ENCODE peak calls at places on chromosomes 1 and 21, in ten cellular contexts. P is CD8-positive, alpha-beta T cell; Z is thyroid gland; C is tibial artery; A is lower lobe of right lung; Y is IMR-90; V is body of pancreas; R is tibial nerve; O is cardiac muscle cell; L is breast epithelium. T is an unnamed sample.

GRCh38 chr1:7669559-7670208 is 101.4 kb upstream of the VAMP3 start:
- DNase-seq in P (peak), Z (peak), C (no peak), A (peak), Y (peak), V (peak), R (peak), O (peak), L (no peak), T (no peak)

GRCh38 chr1:202786804-202787203 is 21.4 kb downstream of the KDM5B start:
- DNase-seq in P (no peak), Z (no peak), C (no peak), A (no peak), Y (peak), V (no peak), R (no peak), O (no peak), L (no peak), T (no peak)

GRCh38 chr1:117753652-117754051 is 147.8 kb downstream of the TENT5C start:
- DNase-seq in P (no peak), Z (no peak), C (no peak), A (no peak), Y (peak), V (no peak), R (no peak), O (no peak), L (no peak), T (no peak)

GRCh38 chr1:194975913-194976312 is 1632.3 kb downstream of the KCNT2 start:
- DNase-seq in P (no peak), Z (no peak), C (no peak), A (no peak), Y (peak), V (no peak), R (no peak), O (no peak), L (no peak), T (no peak)

GRCh38 chr1:153795934-153796785 is 21.0 kb downstream of the SLC27A3 start:
- DNase-seq in P (peak), Z (no peak), C (peak), A (no peak), Y (no peak), V (peak), R (no peak), O (no peak), L (no peak), T (no peak)

GRCh38 chr1:178564086-178564782 is 51.3 kb downstream of the TEX35 start:
- DNase-seq in P (no peak), Z (no peak), C (no peak), A (no peak), Y (no peak), V (no peak), R (no peak), O (no peak), L (no peak), T (no peak)

GRCh38 chr1:115258302-115258866 is 79.7 kb downstream of the NGF start:
- DNase-seq in P (no peak), Z (no peak), C (no peak), A (no peak), Y (peak), V (no peak), R (no peak), O (no peak), L (no peak), T (no peak)

GRCh38 chr1:205446828-205447227 is 9.0 kb downstream of the BLACAT1 start:
- DNase-seq in P (no peak), Z (no peak), C (no peak), A (no peak), Y (no peak), V (no peak), R (no peak), O (no peak), L (no peak), T (no peak)

GRCh38 chr1:98316286-98316685 is 345.2 kb upstream of the SNX7 start:
- DNase-seq in P (no peak), Z (no peak), C (no peak), A (no peak), Y (peak), V (no peak), R (no peak), O (no peak), L (no peak), T (no peak)

GRCh38 chr1:231134624-231135023 is 27.2 kb upstream of the TRIM67 start:
- DNase-seq in P (no peak), Z (no peak), C (no peak), A (no peak), Y (no peak), V (no peak), R (no peak), O (no peak), L (no peak), T (no peak)

GRCh38 chr1:93694833-93695232 is 13.2 kb upstream of the BCAR3 start:
- DNase-seq in P (no peak), Z (peak), C (no peak), A (no peak), Y (no peak), V (no peak), R (no peak), O (no peak), L (no peak), T (no peak)

GRCh38 chr1:109627692-109628399 is 8.2 kb downstream of the AMPD2 start:
- DNase-seq in P (no peak), Z (no peak), C (no peak), A (no peak), Y (no peak), V (no peak), R (peak), O (no peak), L (no peak), T (no peak)

GRCh38 chr1:58874757-58875755 is 91.2 kb upstream of the JUN start:
- DNase-seq in P (no peak), Z (peak), C (peak), A (no peak), Y (peak), V (peak), R (no peak), O (no peak), L (no peak), T (no peak)
- H3K4me3 ChIP-seq in P (no peak), Z (no peak), C (no peak), A (no peak), Y (no peak), V (no peak), R (no peak), O (no peak), L (no peak), T (no peak)

DNA sequence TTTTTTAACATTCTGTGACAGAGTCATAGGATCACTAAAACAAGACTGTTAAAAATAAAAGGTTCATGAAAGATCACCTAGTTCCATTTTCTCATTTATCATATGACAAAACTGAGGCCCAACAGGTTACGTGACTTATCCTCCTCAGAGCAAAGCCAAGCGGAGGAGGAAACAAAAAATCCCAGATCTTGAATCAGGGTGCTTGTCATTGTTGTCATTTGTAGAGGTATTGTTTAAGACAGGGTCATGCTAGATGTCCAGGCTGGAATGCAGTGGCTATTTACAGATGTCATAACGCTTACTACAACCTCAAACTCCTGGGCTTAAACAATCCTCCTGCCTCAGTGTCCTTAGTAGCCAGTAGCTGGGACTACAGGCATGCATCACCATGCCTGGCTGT is 293.2 kb downstream of the DSCAM start:
- DNase-seq in P (no peak), Z (no peak), C (no peak), A (no peak), Y (no peak), V (no peak), R (no peak), O (no peak), L (no peak), T (no peak)
- H3K27ac ChIP-seq in P (no peak), Z (no peak), C (no peak), A (no peak), Y (no peak), V (no peak), R (no peak), O (no peak), L (no peak), T (no peak)

DNA sequence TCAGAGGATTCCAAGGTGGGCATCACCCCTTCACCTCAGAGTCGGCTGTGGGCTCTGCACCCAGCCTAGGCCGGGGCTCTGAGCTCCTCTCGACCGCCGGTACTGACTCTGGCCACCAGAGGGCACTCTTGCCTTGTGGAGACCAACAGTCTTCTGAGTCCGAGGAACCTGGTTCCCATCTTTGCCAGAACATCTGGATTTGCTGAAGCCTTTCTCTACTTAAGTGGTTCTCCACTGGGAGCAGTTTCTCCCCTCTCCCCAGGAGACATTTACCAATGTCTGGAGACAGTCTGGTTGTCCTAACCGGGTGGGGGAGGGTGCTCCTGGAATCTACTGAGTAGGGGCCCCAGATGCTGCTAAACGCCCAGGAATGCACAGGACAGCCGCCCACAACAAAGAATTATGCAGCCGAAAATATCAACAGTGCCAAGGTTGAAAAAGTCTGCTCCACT is 9.4 kb downstream of the ETV3L start:
- DNase-seq in P (peak), Z (peak), C (peak), A (peak), Y (peak), V (peak), R (peak), O (peak), L (peak), T (no peak)
- TF ChIP-seq CTCF in P (peak), Z (peak), C (peak), A (peak), Y (peak), V (peak), R (peak), O (peak), L (peak), T (peak)

GRCh38 chr1:26774462-26774861 is 13.3 kb upstream of the PIGV start:
- DNase-seq in P (no peak), Z (no peak), C (no peak), A (no peak), Y (no peak), V (no peak), R (no peak), O (no peak), L (no peak), T (no peak)

GRCh38 chr1:26772687-26773086 is 15.1 kb upstream of the PIGV start:
- DNase-seq in P (no peak), Z (no peak), C (no peak), A (no peak), Y (peak), V (no peak), R (no peak), O (no peak), L (no peak), T (no peak)

GRCh38 chr1:26779093-26779668 is 8.6 kb upstream of the PIGV start:
- DNase-seq in P (no peak), Z (no peak), C (no peak), A (no peak), Y (no peak), V (no peak), R (no peak), O (no peak), L (no peak), T (no peak)

GRCh38 chr1:26771643-26772321 is 16.0 kb upstream of the PIGV start:
- DNase-seq in P (no peak), Z (no peak), C (peak), A (no peak), Y (peak), V (no peak), R (no peak), O (no peak), L (no peak), T (no peak)

GRCh38 chr1:26775666-26776065 is 12.1 kb upstream of the PIGV start:
- DNase-seq in P (no peak), Z (no peak), C (no peak), A (no peak), Y (no peak), V (no peak), R (no peak), O (no peak), L (no peak), T (no peak)
- H3K4me3 ChIP-seq in P (no peak), Z (no peak), C (no peak), A (no peak), Y (no peak), V (no peak), R (no peak), O (no peak), L (no peak), T (no peak)

GRCh38 chr1:27119270-27119618 is 35.7 kb downstream of the SLC9A1 start:
- DNase-seq in P (no peak), Z (no peak), C (peak), A (no peak), Y (no peak), V (no peak), R (peak), O (no peak), L (no peak), T (no peak)

GRCh38 chr1:27116697-27117096 is 38.2 kb downstream of the SLC9A1 start:
- DNase-seq in P (no peak), Z (no peak), C (no peak), A (no peak), Y (no peak), V (no peak), R (no peak), O (no peak), L (no peak), T (no peak)

GRCh38 chr1:27116210-27116609 is 38.7 kb downstream of the SLC9A1 start:
- DNase-seq in P (no peak), Z (peak), C (no peak), A (no peak), Y (no peak), V (no peak), R (peak), O (no peak), L (no peak), T (no peak)

GRCh38 chr1:27120849-27121248 is 34.1 kb downstream of the SLC9A1 start:
- DNase-seq in P (no peak), Z (no peak), C (no peak), A (no peak), Y (no peak), V (no peak), R (no peak), O (no peak), L (no peak), T (no peak)

GRCh38 chr1:27117733-27118439 is 37.0 kb downstream of the SLC9A1 start:
- DNase-seq in P (no peak), Z (peak), C (no peak), A (no peak), Y (peak), V (no peak), R (no peak), O (no peak), L (no peak), T (no peak)
- H3K27ac ChIP-seq in P (no peak), Z (peak), C (peak), A (peak), Y (peak), V (no peak), R (peak), O (peak), L (peak), T (peak)

GRCh38 chr1:214823311-214824117 is 220.5 kb downstream of the CENPF start:
- DNase-seq in P (no peak), Z (peak), C (no peak), A (no peak), Y (no peak), V (no peak), R (no peak), O (no peak), L (no peak), T (no peak)
- TF ChIP-seq CTCF in P (no peak), Z (no peak), C (no peak), A (no peak), Y (no peak), V (no peak), R (no peak), O (no peak), L (no peak), T (no peak)